ENCODE peak calls at places on chromosomes 4 and X, in four cellular contexts. P is lower lobe of right lung, R is GM12878, M is PC-9. E is an unnamed sample.

GRCh38 chr4:83793481-83793880 is 257.6 kb downstream of the GPAT3 start:
- DNase-seq in R (no peak), P (no peak), M (no peak), E (no peak)

GRCh38 chrX:81377329-81377728 is 175.4 kb downstream of the SH3BGRL start:
- DNase-seq in P (no peak), R (no peak), M (no peak), E (no peak)

GRCh38 chrX:153648358-153649177 is 1.6 kb downstream of the DUSP9 start:
- DNase-seq in M (no peak), R (no peak), P (peak), E (no peak)

GRCh38 chrX:12360991-12361598 is 222.8 kb downstream of the FRMPD4 start:
- DNase-seq in R (no peak), P (no peak), M (no peak), E (no peak)

GRCh38 chr4:177275999-177276398 is 33.7 kb upstream of the NEIL3 start:
- DNase-seq in R (no peak), M (no peak), P (no peak), E (no peak)

GRCh38 chr4:8730681-8731080 is 138.1 kb downstream of the CPZ start:
- DNase-seq in P (peak), R (no peak), M (no peak), E (peak)

GRCh38 chr4:59969909-59970308 is 1230.2 kb upstream of the ADGRL3 start:
- DNase-seq in R (no peak), P (no peak), M (no peak), E (no peak)

GRCh38 chr4:164959896-164960295 is 17.6 kb downstream of the TRIM61 start:
- DNase-seq in P (no peak), M (no peak), R (no peak), E (no peak)

GRCh38 chrX:110992611-110993010 is 103.4 kb upstream of the PAK3 start:
- DNase-seq in M (no peak), P (no peak), R (no peak), E (no peak)

GRCh38 chrX:77689376-77689775 is 96.6 kb downstream of the ATRX start:
- DNase-seq in P (no peak), M (no peak), R (no peak), E (no peak)

GRCh38 chr4:83890816-83891215 is 354.9 kb downstream of the GPAT3 start:
- DNase-seq in M (no peak), R (no peak), P (no peak), E (no peak)

GRCh38 chr4:152784490-152785195 is 4.9 kb downstream of the ARFIP1 start:
- DNase-seq in R (no peak), M (no peak), P (no peak), E (no peak)

GRCh38 chr4:173529505-173530325 is at the start of gene HAND2:
- DNase-seq in R (no peak), M (no peak), P (no peak), E (no peak)

GRCh38 chr4:181745933-181746627 is 497.1 kb upstream of the TENM3 start:
- DNase-seq in P (no peak), R (no peak), M (no peak), E (no peak)

GRCh38 chr4:104983615-104984179 is 163.0 kb upstream of the TET2 start:
- DNase-seq in M (no peak), P (no peak), R (no peak), E (no peak)

GRCh38 chr4:13538427-13538973 is 5.8 kb downstream of the NKX3-2 start:
- DNase-seq in M (no peak), R (no peak), P (no peak), E (no peak)

GRCh38 chr4:25638221-25638601 is 17.4 kb upstream of the SLC34A2 start:
- DNase-seq in R (no peak), P (no peak), M (no peak), E (no peak)

GRCh38 chr4:157075811-157076577 is at the start of gene GLRB:
- DNase-seq in P (peak), M (no peak), R (no peak), E (no peak)

GRCh38 chr4:13559414-13559813 is 15.1 kb upstream of the NKX3-2 start:
- DNase-seq in R (no peak), P (no peak), M (peak), E (no peak)

GRCh38 chr4:39330353-39330752 is 35.8 kb downstream of the RFC1 start:
- DNase-seq in P (no peak), R (no peak), M (no peak), E (no peak)

GRCh38 chr4:127916512-127916911 is 35.8 kb downstream of the PLK4 start:
- DNase-seq in P (no peak), R (no peak), M (no peak), E (no peak)

GRCh38 chr4:81550005-81550896 is 78.5 kb upstream of the RASGEF1B start:
- DNase-seq in R (no peak), P (no peak), M (no peak), E (no peak)

GRCh38 chr4:158350161-158350560 is 139.9 kb downstream of the TMEM144 start:
- DNase-seq in M (no peak), R (no peak), P (no peak), E (no peak)

GRCh38 chrX:2286731-2287130 is 214.0 kb downstream of the DHRSX start:
- DNase-seq in P (no peak), M (no peak), R (no peak), E (no peak)

GRCh38 chr4:101037249-101037648 is 310.1 kb downstream of the PPP3CA start:
- DNase-seq in M (no peak), R (no peak), P (no peak), E (no peak)

GRCh38 chr4:173513651-173514050 is 16.4 kb downstream of the HAND2 start:
- DNase-seq in R (no peak), P (no peak), M (no peak), E (no peak)

GRCh38 chr4:124279741-124280140 is 432.8 kb downstream of the ANKRD50 start:
- DNase-seq in M (no peak), P (no peak), R (no peak), E (no peak)

GRCh38 chr4:25144870-25145481 is 15.3 kb downstream of the SEPSECS start:
- DNase-seq in R (no peak), M (no peak), P (no peak), E (no peak)

GRCh38 chrX:114615765-114616164 is 31.9 kb downstream of the HTR2C start:
- DNase-seq in P (no peak), R (no peak), M (no peak), E (no peak)

GRCh38 chrX:45138525-45138924 is 62.2 kb downstream of the DIPK2B start:
- DNase-seq in R (no peak), P (no peak), M (no peak), E (no peak)

GRCh38 chr4:45099471-45099870 is 373.1 kb upstream of the GNPDA2 start:
- DNase-seq in R (no peak), M (no peak), P (no peak), E (no peak)

GRCh38 chr4:184292465-184292867 is 74.8 kb upstream of the ENPP6 start:
- DNase-seq in P (no peak), R (no peak), M (no peak), E (no peak)

GRCh38 chr4:184756399-184756798 is 22.5 kb upstream of the CENPU start:
- DNase-seq in P (no peak), M (no peak), R (no peak), E (no peak)

GRCh38 chrX:135543924-135544323 is 23.5 kb downstream of the INTS6L start:
- DNase-seq in P (no peak), R (no peak), M (no peak), E (peak)

GRCh38 chr4:19776929-19777328 is 474.8 kb upstream of the SLIT2 start:
- DNase-seq in M (no peak), R (no peak), P (no peak), E (no peak)

GRCh38 chrX:103503853-103504207 is 15.5 kb downstream of the RAB40A start:
- DNase-seq in P (no peak), R (no peak), M (no peak), E (no peak)

GRCh38 chrX:150773117-150773516 is 79.9 kb downstream of the MTMR1 start:
- DNase-seq in R (no peak), M (peak), P (no peak), E (no peak)

GRCh38 chr4:661231-661630 is 12.8 kb downstream of the ATP5ME start:
- DNase-seq in R (no peak), M (no peak), P (no peak), E (no peak)

GRCh38 chr4:52051615-52052474 is 741 bp downstream of the SPATA18 start:
- DNase-seq in R (no peak), M (no peak), P (peak), E (no peak)

GRCh38 chrX:21225643-21226042 is 148.6 kb upstream of the CNKSR2 start:
- DNase-seq in R (no peak), M (no peak), P (no peak), E (no peak)

DNA sequence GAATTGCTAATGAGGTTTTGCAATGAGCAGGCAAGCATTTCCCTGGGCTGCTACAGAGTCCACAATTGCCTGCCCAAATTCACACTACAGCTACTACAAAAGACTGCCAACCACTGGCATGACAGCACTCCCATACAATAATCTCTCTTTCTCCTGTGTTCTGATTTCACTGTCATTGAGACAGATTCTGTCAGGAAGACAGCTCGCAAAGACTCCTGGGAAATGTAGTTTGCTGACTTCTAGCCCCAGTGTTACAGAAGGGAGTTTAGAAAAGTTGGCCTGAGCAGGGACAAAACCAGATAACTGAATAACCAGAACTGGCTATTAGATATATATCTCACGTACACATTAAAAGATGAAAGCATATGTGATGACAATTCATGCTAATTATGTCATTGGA is 1231.3 kb upstream of the PRKX start:
- DNase-seq in R (no peak), M (no peak), P (no peak), E (no peak)
- TF ChIP-seq CTCF in R (no peak), M (no peak), P (no peak), E (no peak)

GRCh38 chrX:132489256-132490085 is 633 bp upstream of the MBNL3 start:
- DNase-seq in M (peak), R (no peak), P (peak), E (peak)
- TF ChIP-seq CTCF in M (no peak), R (no peak), P (no peak), E (no peak)

GRCh38 chr4:6754481-6755087 is 27.9 kb upstream of the KIAA0232 start:
- DNase-seq in P (no peak), R (no peak), M (no peak), E (no peak)

GRCh38 chr4:6752486-6752829 is 30.1 kb upstream of the KIAA0232 start:
- DNase-seq in R (no peak), P (no peak), M (peak), E (no peak)

GRCh38 chr4:6751611-6752485 is 30.7 kb upstream of the KIAA0232 start:
- DNase-seq in M (peak), R (no peak), P (peak), E (no peak)

GRCh38 chr4:6753891-6754290 is 28.6 kb upstream of the KIAA0232 start:
- DNase-seq in M (no peak), P (peak), R (no peak), E (no peak)

GRCh38 chr4:6753103-6753560 is 29.4 kb upstream of the KIAA0232 start:
- DNase-seq in R (no peak), P (peak), M (peak), E (no peak)
- TF ChIP-seq CTCF in R (no peak), P (no peak), M (no peak), E (no peak)

GRCh38 chr4:41360911-41361830 is 104.4 kb downstream of the UCHL1 start:
- DNase-seq in M (peak), R (no peak), P (peak), E (no peak)

GRCh38 chr4:41361831-41362646 is 105.3 kb downstream of the UCHL1 start:
- DNase-seq in R (no peak), M (peak), P (no peak), E (no peak)

GRCh38 chr4:41359069-41359769 is 102.5 kb downstream of the UCHL1 start:
- DNase-seq in P (peak), M (no peak), R (no peak), E (no peak)

GRCh38 chr4:41359836-41360213 is 103.1 kb downstream of the UCHL1 start:
- DNase-seq in P (no peak), M (no peak), R (no peak), E (no peak)

GRCh38 chr4:41360214-41360910 is 103.6 kb downstream of the UCHL1 start:
- DNase-seq in P (peak), M (peak), R (no peak), E (no peak)
- TF ChIP-seq CTCF in P (no peak), M (no peak), R (no peak), E (no peak)